ENCODE peak calls at places on chromosomes 2 and 18, in nine cellular contexts. J is HS-5, B is HT-29, T is upper lobe of left lung, H is heart left ventricle, N is hippocampal formation, F is DMS153, I is mucosa of gallbladder, E is non-pigmented ciliary epithelial cell. K is an unnamed sample.

GRCh38 chr2:99715956-99716355 is 226.1 kb upstream of the REV1 start:
- DNase-seq in J (no peak), B (no peak), T (no peak), H (no peak), N (no peak), F (no peak), I (no peak), E (no peak), K (no peak)

GRCh38 chr2:191167766-191168165 is 17.0 kb upstream of the STAT4 start:
- DNase-seq in J (peak; percentile 86), B (peak; percentile 41), T (no peak), H (no peak), N (no peak), F (no peak), I (peak; percentile 29), E (no peak), K (no peak)

GRCh38 chr2:100767810-100768806 is 51.8 kb upstream of the NPAS2 start:
- DNase-seq in J (no peak), B (no peak), T (no peak), H (no peak), N (no peak), F (no peak), I (no peak), E (no peak), K (peak; percentile 60)

GRCh38 chr18:76490701-76491171 is 4.3 kb downstream of the ZNF516 start:
- DNase-seq in J (no peak), B (peak; percentile 20), T (peak; percentile 87), H (peak; percentile 51), N (no peak), F (peak; percentile 6), I (peak; percentile 62), E (no peak), K (no peak)

GRCh38 chr2:8500124-8501054 is 181.5 kb upstream of the ID2 start:
- DNase-seq in J (no peak), B (peak; percentile 72), T (no peak), H (no peak), N (no peak), F (peak; percentile 46), I (no peak), E (no peak), K (no peak)

GRCh38 chr2:215845839-215846586 is 167.3 kb downstream of the MREG start:
- DNase-seq in J (no peak), B (no peak), T (no peak), H (no peak), N (no peak), F (no peak), I (no peak), E (no peak), K (no peak)

GRCh38 chr2:42513252-42513918 is 19.6 kb upstream of the KCNG3 start:
- DNase-seq in J (no peak), B (peak; percentile 86), T (no peak), H (no peak), N (no peak), F (no peak), I (peak; percentile 29), E (peak; percentile 18), K (no peak)

GRCh38 chr2:109376115-109376514 is 237.7 kb downstream of the SEPTIN10 start:
- DNase-seq in J (no peak), B (no peak), T (no peak), H (no peak), N (no peak), F (no peak), I (no peak), E (no peak), K (no peak)

GRCh38 chr2:109611467-109612095 is 2.2 kb downstream of the SEPTIN10 start:
- DNase-seq in J (peak; percentile 78), B (peak; percentile 54), T (no peak), H (no peak), N (no peak), F (no peak), I (no peak), E (no peak), K (no peak)

GRCh38 chr18:50284226-50284885 is 3.0 kb upstream of the MBD1 start:
- DNase-seq in J (no peak), B (no peak), T (peak; percentile 75), H (no peak), N (no peak), F (no peak), I (no peak), E (no peak), K (peak; percentile 92)

K was measured in foreskin keratinocyte.